ENCODE peak calls at places on chromosome 22, in five cellular contexts. Y, W, A, P and C are unnamed samples.

GRCh38 chr22:35627267-35628041 is 10.3 kb upstream of the MB start:
- DNase-seq in Y (peak), W (no peak), A (peak), P (peak), C (peak)

GRCh38 chr22:44202261-44202789 is 21.6 kb downstream of the PARVG start:
- DNase-seq in Y (no peak), W (no peak), A (no peak), P (no peak), C (no peak)

GRCh38 chr22:43726296-43726695 is 85.8 kb downstream of the EFCAB6 start:
- DNase-seq in Y (no peak), W (no peak), A (no peak), P (no peak), C (no peak)

GRCh38 chr22:44365196-44365802 is 52.5 kb upstream of the SHISAL1 start:
- DNase-seq in Y (no peak), W (no peak), A (no peak), P (no peak), C (no peak)

GRCh38 chr22:21791635-21792625 is 56.3 kb upstream of the YPEL1 start:
- DNase-seq in Y (no peak), W (no peak), A (peak), P (peak), C (no peak)

GRCh38 chr22:19289475-19290161 is 1.9 kb downstream of the CLTCL1 start:
- DNase-seq in Y (no peak), W (no peak), A (no peak), P (no peak), C (no peak)

GRCh38 chr22:46534177-46534776 is 3.1 kb downstream of the CELSR1 start:
- DNase-seq in Y (no peak), W (no peak), A (no peak), P (no peak), C (no peak)

GRCh38 chr22:22616636-22617035 is 27.8 kb upstream of the GGTLC2 start:
- DNase-seq in Y (no peak), W (no peak), A (no peak), P (no peak), C (no peak)

GRCh38 chr22:33542153-33542552 is 378.1 kb downstream of the LARGE1 start:
- DNase-seq in Y (no peak), W (no peak), A (no peak), P (no peak), C (no peak)